ENCODE peak calls at places on chromosomes 13 and 19, in five cellular contexts. R, P, N, W and K are unnamed samples. For H3K4me1, the result is how much of the 10 kb centered on the place peaks cover.

GRCh38 chr13:41833851-41834250 is 127.1 kb downstream of the VWA8 start:
- DNase-seq in R (no peak), N (no peak), W (no peak), P (no peak), K (no peak)

GRCh38 chr19:43353606-43354304 is at the start of gene CD177:
- DNase-seq in P (no peak), R (no peak), W (no peak), N (no peak), K (no peak)

GRCh38 chr13:47933688-47934011 is 67.4 kb downstream of the SUCLA2 start:
- DNase-seq in N (no peak), W (no peak), R (no peak), P (no peak), K (peak)

GRCh38 chr13:40064723-40065122 is 409.3 kb downstream of the COG6 start:
- DNase-seq in R (no peak), P (no peak), W (no peak), N (no peak), K (no peak)

GRCh38 chr13:76641056-76641455 is 245.1 kb downstream of the KCTD12 start:
- DNase-seq in P (no peak), N (no peak), W (no peak), R (no peak), K (no peak)

GRCh38 chr19:18762125-18763023 is 28.7 kb downstream of the COMP start:
- DNase-seq in R (peak), W (no peak), P (peak), N (peak), K (peak)

GRCh38 chr19:58021541-58022282 is 12.1 kb upstream of the ZSCAN1 start:
- DNase-seq in P (peak), N (peak), R (no peak), W (peak), K (peak)

GRCh38 chr13:49436890-49437289 is 7.0 kb downstream of the CAB39L start:
- DNase-seq in W (peak), R (peak), P (peak), N (no peak), K (peak)

GRCh38 chr19:38464421-38465082 is 31.1 kb downstream of the RYR1 start:
- DNase-seq in N (no peak), W (no peak), R (no peak), P (no peak), K (no peak)

DNA sequence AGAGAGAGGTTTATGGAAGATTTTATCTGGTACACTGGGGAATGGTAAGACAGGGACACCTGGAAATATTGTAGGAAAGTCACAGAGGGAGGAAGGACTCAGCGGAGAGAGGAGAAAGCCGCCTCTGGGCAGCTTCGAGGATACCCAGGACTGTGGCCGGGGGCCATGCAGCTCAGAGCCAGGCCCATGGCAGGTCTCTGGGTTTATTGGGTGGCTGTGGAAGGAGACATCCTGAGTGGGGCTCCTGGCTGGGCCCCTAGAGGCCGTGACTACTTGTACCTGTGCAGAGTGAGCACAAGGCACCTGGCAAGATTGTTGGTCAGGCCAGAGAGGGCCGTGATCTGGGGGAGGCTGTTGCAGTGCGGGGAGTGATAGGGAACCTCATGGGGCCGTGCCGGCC is 3.4 kb downstream of the DAZAP1 start:
- DNase-seq in N (no peak), R (no peak), W (no peak), P (no peak), K (no peak)
- H3K4me1 ChIP-seq in N (half or more), R (half or more), W (half or more), P (under half), K (under half)

GRCh38 chr13:33051632-33052031 is 35.4 kb downstream of the KL start:
- DNase-seq in N (no peak), R (no peak), W (no peak), P (no peak), K (no peak)

GRCh38 chr13:33040116-33040515 is 23.9 kb downstream of the KL start:
- DNase-seq in N (no peak), W (no peak), P (no peak), R (no peak), K (no peak)

GRCh38 chr13:33050161-33050560 is 33.9 kb downstream of the KL start:
- DNase-seq in P (no peak), R (no peak), W (no peak), N (no peak), K (no peak)

DNA sequence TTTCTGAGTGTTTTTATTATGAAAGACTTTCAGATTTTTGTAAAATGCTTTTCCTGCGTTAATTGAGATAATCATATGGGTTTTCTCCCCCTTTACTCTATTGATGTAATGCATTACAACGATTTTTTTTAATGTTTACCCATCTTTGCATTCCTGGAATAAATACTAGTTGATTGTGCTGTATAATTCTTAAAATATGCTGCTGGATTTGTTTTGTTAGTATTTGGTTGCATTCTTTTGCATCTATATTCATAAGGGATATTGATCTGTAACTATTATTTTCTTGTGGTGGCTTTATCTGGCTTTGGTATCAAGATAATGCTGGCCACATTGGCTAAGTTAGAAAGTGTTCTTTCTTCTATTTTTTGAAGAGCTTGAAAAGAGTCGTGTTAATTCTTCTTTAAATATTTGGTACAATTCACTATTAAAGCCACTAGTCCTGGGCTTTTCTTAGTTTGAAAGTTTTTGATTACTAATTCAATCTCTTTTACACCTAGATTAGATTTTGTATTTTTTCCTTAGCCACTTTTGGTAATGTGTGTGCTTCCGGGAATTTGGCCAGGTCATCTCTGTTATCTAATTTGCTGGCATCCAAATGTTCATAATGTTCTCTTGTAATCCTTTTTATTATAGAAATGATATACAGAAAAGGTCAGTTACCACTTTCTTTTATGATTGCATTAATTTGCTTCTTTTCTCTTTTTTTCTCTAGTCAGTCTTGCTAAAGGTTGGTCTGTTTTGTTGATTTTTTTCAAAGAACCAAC is 29.8 kb downstream of the KL start:
- DNase-seq in P (no peak), N (no peak), W (no peak), R (no peak), K (no peak)
- H3K4me3 ChIP-seq in P (no peak), N (no peak), W (no peak), R (no peak), K (no peak)

GRCh38 chr19:45883881-45884681 is 1.9 kb downstream of the IRF2BP1 start:
- DNase-seq in P (no peak), R (no peak), N (no peak), W (no peak), K (no peak)
- H3K27ac ChIP-seq in P (no peak), R (peak), N (no peak), W (no peak), K (no peak)

GRCh38 chr19:35476149-35476548 is 14.1 kb downstream of the KRTDAP start:
- DNase-seq in R (no peak), P (no peak), W (no peak), N (no peak), K (no peak)
- H3K4me1 ChIP-seq in R (under half), P (under half), W (under half), N (under half), K (under half)

GRCh38 chr19:6271721-6272410 is 7.9 kb downstream of the MLLT1 start:
- DNase-seq in P (no peak), N (peak), R (peak), W (peak), K (peak)

GRCh38 chr19:6271251-6271650 is 8.5 kb downstream of the MLLT1 start:
- DNase-seq in W (no peak), N (no peak), R (no peak), P (no peak), K (peak)

GRCh38 chr19:6269101-6269886 is 10.5 kb downstream of the MLLT1 start:
- DNase-seq in R (no peak), W (no peak), P (no peak), N (no peak), K (no peak)

GRCh38 chr19:6270822-6271221 is 9.0 kb downstream of the MLLT1 start:
- DNase-seq in N (no peak), P (no peak), W (no peak), R (no peak), K (no peak)

GRCh38 chr19:6270076-6270745 is 9.6 kb downstream of the MLLT1 start:
- DNase-seq in W (no peak), N (no peak), P (no peak), R (no peak), K (no peak)
- H3K4me3 ChIP-seq in W (no peak), N (no peak), P (no peak), R (no peak), K (no peak)

GRCh38 chr13:50635504-50635903 is 208.0 kb downstream of the DLEU7 start:
- DNase-seq in P (peak), W (peak), R (no peak), N (peak), K (peak)

GRCh38 chr13:50631041-50631440 is 212.5 kb downstream of the DLEU7 start:
- DNase-seq in P (no peak), R (no peak), N (no peak), W (no peak), K (no peak)

GRCh38 chr13:50636007-50636704 is 207.3 kb downstream of the DLEU7 start:
- DNase-seq in W (no peak), P (peak), R (no peak), N (no peak), K (peak)

GRCh38 chr13:50629497-50629896 is 214.0 kb downstream of the DLEU7 start:
- DNase-seq in W (no peak), N (no peak), R (no peak), P (no peak), K (no peak)

DNA sequence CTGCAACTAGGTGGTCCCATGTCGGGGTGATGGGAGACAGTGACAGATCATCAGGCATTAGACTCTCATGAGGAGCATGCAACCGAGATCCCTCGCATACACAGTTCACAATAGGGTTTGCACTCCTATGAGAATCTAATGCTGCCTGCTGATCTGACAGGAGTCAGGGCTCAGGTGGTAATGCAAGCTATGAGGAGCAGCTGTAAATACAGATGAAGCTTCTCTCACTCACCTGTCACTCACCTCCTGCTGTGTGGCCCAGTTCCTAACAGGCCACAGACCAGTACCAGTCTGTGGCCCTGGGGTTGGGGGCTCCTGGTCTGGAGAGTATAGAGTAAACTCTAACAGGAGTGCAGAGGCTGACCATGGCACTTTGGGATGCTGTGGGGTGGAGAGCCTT is 209.2 kb downstream of the DLEU7 start:
- DNase-seq in P (no peak), W (no peak), N (no peak), R (no peak), K (no peak)
- H3K27ac ChIP-seq in P (no peak), W (no peak), N (no peak), R (no peak), K (no peak)

GRCh38 chr13:100811431-100811830 is 136.8 kb upstream of the TMTC4 start:
- DNase-seq in R (no peak), P (no peak), W (no peak), N (no peak), K (no peak)
- H3K4me1 ChIP-seq in R (under half), P (under half), W (under half), N (under half), K (under half)

GRCh38 chr13:59607172-59607571 is 556.6 kb downstream of the DIAPH3 start:
- DNase-seq in R (no peak), W (no peak), N (no peak), P (no peak), K (no peak)
- H3K4me3 ChIP-seq in R (no peak), W (no peak), N (no peak), P (no peak), K (no peak)